ENCODE peak calls at places on chromosomes 16 and 17, in ten cellular contexts. W is small intestine; Y is GM12892; G is activated CD8-positive, alpha-beta memory T cell treated with anti-CD3 and anti-CD28 coated beads for 1 hour; N is left ventricle myocardium inferior; D is activated gamma-delta T cell treated with anti-CD3 and anti-CD28 coated beads, Interleukin-2, amount 50 U/mL, for 16 hours; M is GF-D8; Q is ovary; P is posterior cingulate gyrus; J is RPMI8226. R is an unnamed sample.

GRCh38 chr16:4496305-4496704 is 20.1 kb downstream of the HMOX2 start:
- DNase-seq in W (no peak), Y (no peak), G (no peak), M (no peak), P (no peak), Q (no peak), N (no peak), J (no peak), D (no peak), R (no peak)

GRCh38 chr16:4859190-4859899 is 12.1 kb downstream of the UBN1 start:
- DNase-seq in J (no peak), M (no peak), Y (no peak), D (no peak), P (no peak), N (no peak), G (no peak), Q (no peak), W (no peak), R (no peak)

GRCh38 chr17:45006927-45007461 is 38.9 kb upstream of the C1QL1 start:
- DNase-seq in W (no peak), N (no peak), G (no peak), D (no peak), M (no peak), P (no peak), Y (no peak), J (no peak), Q (no peak), R (no peak)

GRCh38 chr17:11779906-11780305 is 181.6 kb downstream of the DNAH9 start:
- DNase-seq in G (no peak), Q (no peak), N (no peak), D (no peak), J (no peak), Y (no peak), M (no peak), W (no peak), P (no peak), R (no peak)

GRCh38 chr17:11561281-11561680 is 37.0 kb upstream of the DNAH9 start:
- DNase-seq in J (no peak), Y (no peak), W (no peak), Q (no peak), M (no peak), D (no peak), N (no peak), P (no peak), G (no peak), R (no peak)

GRCh38 chr17:79152636-79153035 is 78.0 kb downstream of the ENGASE start:
- DNase-seq in G (no peak), P (no peak), J (peak), Q (no peak), N (no peak), D (no peak), M (no peak), W (no peak), Y (no peak), R (no peak)

GRCh38 chr16:87392823-87393679 is 915 bp downstream of the MAP1LC3B start:
- DNase-seq in W (peak), G (no peak), J (peak), Q (peak), P (peak), N (peak), D (no peak), Y (no peak), M (no peak), R (no peak)

GRCh38 chr17:60086822-60087591 is 8.3 kb upstream of the HEATR6 start:
- DNase-seq in J (no peak), P (no peak), M (no peak), D (no peak), W (no peak), G (no peak), Y (no peak), Q (no peak), N (no peak), R (no peak)

GRCh38 chr17:62179525-62180161 is 114.6 kb upstream of the MED13 start:
- DNase-seq in D (no peak), Y (no peak), N (no peak), G (no peak), W (peak), Q (no peak), M (no peak), J (no peak), P (no peak), R (no peak)

GRCh38 chr16:4058386-4058785 is 57.9 kb downstream of the ADCY9 start:
- DNase-seq in M (no peak), W (no peak), N (no peak), P (no peak), D (no peak), G (no peak), Y (no peak), J (no peak), Q (no peak), R (no peak)

GRCh38 chr16:58843675-58844074 is 109.6 kb upstream of the GOT2 start:
- DNase-seq in P (no peak), G (no peak), J (peak), M (no peak), Y (no peak), Q (no peak), N (no peak), W (no peak), D (no peak), R (no peak)